ENCODE peak calls at places on chromosomes 7 and 10, in six cellular contexts. A is stimulated activated naive CD4-positive, alpha-beta T cell; S is ELR; M is CD4-positive, CD25-positive, alpha-beta regulatory T cell; G is activated CD8-positive, alpha-beta T cell treated with anti-CD3 and anti-CD28 coated beads for 36 hours; U is stimulated activated CD8-positive, alpha-beta memory T cell treated with anti-CD3 and anti-CD28 coated beads, Interleukin-4, amount 100 ng/mL, for 48 hours. O is an unnamed sample.

GRCh38 chr7:91835191-91836064 is 45.1 kb downstream of the MTERF1 start:
- DNase-seq in A (no peak), S (no peak), M (no peak), G (no peak), U (no peak), O (no peak)

GRCh38 chr10:32692174-32692573 is 246.2 kb downstream of the CCDC7 start:
- DNase-seq in A (no peak), S (peak), M (no peak), G (no peak), U (no peak), O (peak)

GRCh38 chr10:101588879-101589278 is 758 bp downstream of the DPCD start:
- DNase-seq in A (no peak), S (peak), M (no peak), G (no peak), U (no peak), O (peak)

GRCh38 chr7:124857672-124858235 is 71.9 kb downstream of the POT1 start:
- DNase-seq in A (no peak), S (no peak), M (no peak), G (no peak), U (no peak), O (no peak)

GRCh38 chr7:100687740-100688592 is 6.1 kb downstream of the GIGYF1 start:
- DNase-seq in A (no peak), S (no peak), M (no peak), G (peak), U (no peak), O (no peak)

GRCh38 chr10:5861269-5862031 is 28.2 kb downstream of the ANKRD16 start:
- DNase-seq in A (no peak), S (peak), M (no peak), G (no peak), U (no peak), O (peak)

GRCh38 chr7:114645451-114645850 is 230.8 kb downstream of the FOXP2 start:
- DNase-seq in A (no peak), S (no peak), M (no peak), G (no peak), U (no peak), O (no peak)

GRCh38 chr10:57628592-57629284 is 639.0 kb downstream of the IPMK start:
- DNase-seq in A (no peak), S (no peak), M (no peak), G (no peak), U (no peak), O (no peak)

GRCh38 chr10:62732841-62733653 is 71.5 kb upstream of the ADO start:
- DNase-seq in A (peak), S (peak), M (no peak), G (peak), U (peak), O (peak)

GRCh38 chr7:93043393-93043985 is 74.3 kb downstream of the SAMD9 start:
- DNase-seq in A (no peak), S (peak), M (no peak), G (no peak), U (no peak), O (peak)

GRCh38 chr7:69403169-69403568 is 195.1 kb upstream of the AUTS2 start:
- DNase-seq in A (no peak), S (no peak), M (no peak), G (no peak), U (no peak), O (no peak)

GRCh38 chr7:91248996-91249395 is 15.2 kb upstream of the FZD1 start:
- DNase-seq in A (no peak), S (peak), M (no peak), G (no peak), U (no peak), O (peak)

GRCh38 chr7:67100956-67101361 is 104.3 kb downstream of the TYW1 start:
- DNase-seq in A (peak), S (no peak), M (no peak), G (no peak), U (no peak), O (no peak)

GRCh38 chr7:134737561-134738353 is 41.7 kb upstream of the CALD1 start:
- DNase-seq in A (no peak), S (peak), M (no peak), G (peak), U (peak), O (peak)

GRCh38 chr7:73432676-73433075 is 902 bp upstream of the FZD9 start:
- DNase-seq in A (no peak), S (no peak), M (no peak), G (no peak), U (no peak), O (no peak)

GRCh38 chr7:157690833-157691382 is 354.1 kb downstream of the DNAJB6 start:
- DNase-seq in A (peak), S (no peak), M (no peak), G (no peak), U (no peak), O (peak)

GRCh38 chr10:131230641-131231322 is 80.7 kb downstream of the TCERG1L start:
- DNase-seq in A (no peak), S (no peak), M (no peak), G (no peak), U (no peak), O (no peak)

GRCh38 chr7:158810846-158811245 is 18.5 kb downstream of the ESYT2 start:
- DNase-seq in A (no peak), S (no peak), M (no peak), G (no peak), U (no peak), O (no peak)

GRCh38 chr10:16964571-16965241 is 147.5 kb upstream of the RSU1 start:
- DNase-seq in A (no peak), S (no peak), M (no peak), G (no peak), U (no peak), O (no peak)

GRCh38 chr7:106285051-106285800 is 443 bp upstream of the NAMPT start:
- DNase-seq in A (peak), S (peak), M (peak), G (peak), U (peak), O (peak)

GRCh38 chr7:127876393-127876792 is 154.8 kb downstream of the LRRC4 start:
- DNase-seq in A (no peak), S (peak), M (no peak), G (no peak), U (no peak), O (no peak)

GRCh38 chr10:13632879-13633437 is 46.2 kb downstream of the PRPF18 start:
- DNase-seq in A (no peak), S (no peak), M (no peak), G (no peak), U (no peak), O (no peak)

GRCh38 chr10:49081532-49082275 is 33.6 kb downstream of the VSTM4 start:
- DNase-seq in A (no peak), S (no peak), M (no peak), G (no peak), U (no peak), O (no peak)

GRCh38 chr7:2062648-2063047 is 170.1 kb downstream of the MAD1L1 start:
- DNase-seq in A (no peak), S (no peak), M (no peak), G (no peak), U (no peak), O (no peak)

GRCh38 chr7:5213286-5213645 is 23.2 kb downstream of the WIPI2 start:
- DNase-seq in A (no peak), S (no peak), M (no peak), G (no peak), U (no peak), O (no peak)

GRCh38 chr7:123122951-123123350 is 76.8 kb downstream of the SLC13A1 start:
- DNase-seq in A (no peak), S (no peak), M (no peak), G (no peak), U (no peak), O (no peak)

GRCh38 chr7:157482517-157483120 is 145.8 kb downstream of the DNAJB6 start:
- DNase-seq in A (no peak), S (peak), M (no peak), G (no peak), U (no peak), O (no peak)

GRCh38 chr10:104735036-104735435 is 93.9 kb downstream of the SORCS3 start:
- DNase-seq in A (no peak), S (no peak), M (no peak), G (no peak), U (no peak), O (no peak)

GRCh38 chr7:55245271-55245723 is 119.8 kb upstream of the LANCL2 start:
- DNase-seq in A (no peak), S (peak), M (no peak), G (no peak), U (no peak), O (peak)

GRCh38 chr7:130290745-130291144 is 2.2 kb upstream of the CPA4 start:
- DNase-seq in A (no peak), S (peak), M (no peak), G (no peak), U (no peak), O (peak)

GRCh38 chr10:76302491-76302890 is 871.1 kb downstream of the LRMDA start:
- DNase-seq in A (no peak), S (no peak), M (no peak), G (no peak), U (no peak), O (no peak)

GRCh38 chr7:155408657-155409586 is 49.0 kb upstream of the EN2 start:
- DNase-seq in A (no peak), S (no peak), M (no peak), G (no peak), U (no peak), O (peak)

GRCh38 chr10:131996508-131997365 is 15.0 kb upstream of the BNIP3 start:
- DNase-seq in A (no peak), S (no peak), M (no peak), G (no peak), U (no peak), O (no peak)

GRCh38 chr7:123115331-123115730 is 84.4 kb downstream of the SLC13A1 start:
- DNase-seq in A (no peak), S (no peak), M (no peak), G (no peak), U (no peak), O (no peak)

GRCh38 chr7:155124706-155125105 is 54.6 kb downstream of the HTR5A start:
- DNase-seq in A (no peak), S (no peak), M (no peak), G (no peak), U (no peak), O (no peak)

GRCh38 chr10:55500931-55501559 is 700.0 kb upstream of the PCDH15 start:
- DNase-seq in A (no peak), S (no peak), M (no peak), G (peak), U (no peak), O (peak)

O was measured in A172.